ENCODE peak calls at places on chromosomes 13 and 19, in five cellular contexts. U is breast epithelium, S is HCT116, J is IMR-90, B is body of pancreas. X is an unnamed sample.

GRCh38 chr19:3774621-3775373 is 2.8 kb upstream of the RAX2 start:
- DNase-seq in J (no peak), S (no peak), B (no peak), U (no peak), X (no peak)

GRCh38 chr19:7142771-7143170 is 73.3 kb downstream of the ZNF557 start:
- DNase-seq in U (no peak), J (no peak), S (no peak), B (no peak), X (no peak)

GRCh38 chr13:85266331-85266730 is 532.9 kb downstream of the SLITRK6 start:
- DNase-seq in B (no peak), S (no peak), J (no peak), U (no peak), X (no peak)

GRCh38 chr13:101698400-101698799 is 245.9 kb downstream of the ITGBL1 start:
- DNase-seq in J (peak; percentile 7), S (no peak), B (no peak), U (no peak), X (no peak)

GRCh38 chr19:10767726-10768125 is 49.8 kb downstream of the DNM2 start:
- DNase-seq in J (no peak), B (no peak), S (no peak), U (no peak), X (no peak)

GRCh38 chr19:17458970-17459369 is 1.8 kb downstream of the NXNL1 start:
- DNase-seq in B (no peak), J (no peak), U (no peak), S (no peak), X (no peak)

GRCh38 chr13:79141082-79141481 is 265.0 kb downstream of the RBM26 start:
- DNase-seq in B (no peak), J (no peak), U (no peak), S (no peak), X (no peak)

GRCh38 chr13:44396295-44396962 is 22.8 kb downstream of the SERP2 start:
- DNase-seq in B (no peak), U (no peak), S (no peak), J (no peak), X (no peak)

GRCh38 chr13:106376411-106377112 is 158.9 kb downstream of the EFNB2 start:
- DNase-seq in U (no peak), B (no peak), J (peak; percentile 95), S (peak; percentile 86), X (no peak)

GRCh38 chr13:69243366-69243765 is 864.3 kb upstream of the ATXN8OS start:
- DNase-seq in B (no peak), J (no peak), S (no peak), U (no peak), X (no peak)

GRCh38 chr19:48619692-48620565 is 623 bp downstream of the SPHK2 start:
- DNase-seq in U (no peak), B (no peak), S (no peak), J (no peak), X (no peak)

GRCh38 chr19:3131168-3131567 is 4.7 kb upstream of the GNA15 start:
- DNase-seq in B (no peak), U (no peak), S (no peak), J (no peak), X (no peak)

GRCh38 chr13:51348069-51348967 is 8.8 kb downstream of the SERPINE3 start:
- DNase-seq in S (no peak), B (no peak), U (no peak), J (no peak), X (no peak)

GRCh38 chr13:112637017-112637801 is 49.3 kb upstream of the TUBGCP3 start:
- DNase-seq in S (no peak), J (no peak), B (no peak), U (peak; percentile 37), X (no peak)

GRCh38 chr13:24660023-24660806 is 20.0 kb upstream of the ATP12A start:
- DNase-seq in J (no peak), B (no peak), S (no peak), U (no peak), X (no peak)

GRCh38 chr19:728011-728410 is 19.3 kb downstream of the PALM start:
- DNase-seq in B (no peak), J (no peak), U (no peak), S (no peak), X (no peak)

GRCh38 chr19:6680141-6680540 is 10.2 kb upstream of the TNFSF14 start:
- DNase-seq in U (no peak), B (no peak), J (no peak), S (no peak), X (no peak)

GRCh38 chr19:4506449-4507149 is 11.7 kb downstream of the PLIN4 start:
- DNase-seq in U (no peak), S (no peak), B (no peak), J (peak; percentile 80), X (no peak)

GRCh38 chr19:38661996-38662395 is 14.5 kb downstream of the ACTN4 start:
- DNase-seq in S (no peak), J (no peak), B (peak; percentile 59), U (no peak), X (no peak)

GRCh38 chr19:38662508-38663155 is 15.2 kb downstream of the ACTN4 start:
- DNase-seq in U (no peak), J (no peak), S (no peak), B (no peak), X (no peak)

GRCh38 chr19:15125232-15126067 is 18.2 kb downstream of the SYDE1 start:
- DNase-seq in B (peak; percentile 97), S (peak; percentile 97), J (peak; percentile 95), U (peak; percentile 94), X (peak; percentile 84)
- TF ChIP-seq CTCF in B (no peak), S (no peak), J (no peak), U (peak; percentile 41), X (peak; percentile 46)

GRCh38 chr13:110089815-110090214 is 217.1 kb downstream of the COL4A1 start:
- DNase-seq in J (no peak), B (no peak), U (no peak), S (no peak), X (no peak)

GRCh38 chr13:110092869-110093268 is 214.1 kb downstream of the COL4A1 start:
- DNase-seq in B (no peak), U (no peak), J (peak; percentile 52), S (no peak), X (no peak)

DNA sequence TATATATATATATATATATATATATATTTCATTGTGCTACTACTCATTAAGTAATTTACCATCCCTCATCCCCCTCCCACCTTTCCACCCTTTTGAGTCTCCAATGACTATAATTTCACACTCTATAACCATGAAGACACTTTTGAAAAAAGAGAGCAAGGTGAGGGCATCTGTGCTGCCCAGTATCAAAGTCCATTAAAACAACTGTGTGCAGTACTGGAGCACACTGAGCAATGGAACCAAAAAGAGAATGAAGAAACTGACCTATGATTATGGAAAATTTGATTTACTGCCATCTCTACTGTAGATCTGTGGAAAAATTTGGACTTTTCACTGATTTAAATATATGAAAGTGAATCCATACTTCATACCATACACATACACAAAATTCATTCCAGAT is 217.9 kb downstream of the COL4A1 start:
- DNase-seq in S (no peak), B (no peak), J (no peak), U (no peak), X (no peak)
- TF ChIP-seq POLR2A in S (no peak), B (no peak), J (no peak), U (no peak), X (no peak)

GRCh38 chr13:41991936-41992335 is 31.0 kb upstream of the VWA8 start:
- DNase-seq in S (no peak), B (no peak), J (no peak), U (no peak), X (no peak)

GRCh38 chr13:41988244-41988643 is 27.3 kb upstream of the VWA8 start:
- DNase-seq in S (no peak), U (no peak), J (no peak), B (no peak), X (no peak)

GRCh38 chr13:41981961-41982723 is 21.2 kb upstream of the VWA8 start:
- DNase-seq in J (peak; percentile 37), U (no peak), B (no peak), S (no peak), X (no peak)

DNA sequence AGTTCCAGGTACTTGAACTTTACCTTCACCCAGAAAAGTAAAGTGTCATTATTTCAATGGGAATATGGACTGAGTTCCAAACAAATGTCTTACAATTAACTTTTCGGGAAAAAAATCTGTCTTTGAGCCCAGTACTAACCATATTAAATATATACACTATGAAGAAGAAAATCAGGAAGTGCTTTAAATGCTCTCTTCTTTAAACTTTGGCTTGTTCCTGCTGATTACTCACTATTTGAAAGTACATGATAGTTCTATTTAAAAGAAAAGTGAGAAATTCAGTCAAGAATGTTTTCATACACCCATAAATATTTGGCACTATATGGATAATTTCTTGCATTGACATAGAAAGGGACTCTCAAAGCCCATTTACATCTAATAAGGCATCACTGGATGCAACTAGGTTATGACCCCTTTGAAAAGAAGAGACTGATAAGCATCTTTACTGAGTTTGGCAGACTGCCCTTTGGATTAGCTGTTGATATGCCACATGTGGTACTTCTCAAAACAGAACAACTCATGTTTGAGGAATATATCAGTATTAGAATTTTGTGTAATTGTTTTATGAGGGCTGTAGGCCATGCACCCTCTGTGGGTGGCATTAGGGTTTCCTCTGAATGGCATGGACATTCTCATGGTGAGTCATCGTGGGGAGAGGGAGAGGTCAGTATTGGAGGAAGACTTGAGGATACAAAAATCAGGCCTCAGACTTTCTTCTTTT is 25.0 kb upstream of the VWA8 start:
- DNase-seq in U (no peak), S (no peak), B (no peak), J (peak; percentile 35), X (no peak)
- H3K27me3 ChIP-seq in U (no peaks in the 10 kb centered on the region), S (no peaks in the 10 kb centered on the region), B (no peaks in the 10 kb centered on the region), J (no peaks in the 10 kb centered on the region), X (no peaks in the 10 kb centered on the region)

GRCh38 chr19:12867120-12868099 is 13.8 kb downstream of the DNASE2 start:
- DNase-seq in B (peak; percentile 67), J (peak; percentile 43), S (no peak), U (no peak), X (no peak)
- TF ChIP-seq CTCF in B (no peak), J (no peak), S (no peak), U (no peak), X (no peak)

GRCh38 chr13:91108315-91108714 is 239.2 kb upstream of the MIR17HG start:
- DNase-seq in J (no peak), U (no peak), S (no peak), B (no peak), X (no peak)
- TF ChIP-seq POLR2A in J (no peak), U (no peak), S (no peak), B (no peak), X (no peak)

DNA sequence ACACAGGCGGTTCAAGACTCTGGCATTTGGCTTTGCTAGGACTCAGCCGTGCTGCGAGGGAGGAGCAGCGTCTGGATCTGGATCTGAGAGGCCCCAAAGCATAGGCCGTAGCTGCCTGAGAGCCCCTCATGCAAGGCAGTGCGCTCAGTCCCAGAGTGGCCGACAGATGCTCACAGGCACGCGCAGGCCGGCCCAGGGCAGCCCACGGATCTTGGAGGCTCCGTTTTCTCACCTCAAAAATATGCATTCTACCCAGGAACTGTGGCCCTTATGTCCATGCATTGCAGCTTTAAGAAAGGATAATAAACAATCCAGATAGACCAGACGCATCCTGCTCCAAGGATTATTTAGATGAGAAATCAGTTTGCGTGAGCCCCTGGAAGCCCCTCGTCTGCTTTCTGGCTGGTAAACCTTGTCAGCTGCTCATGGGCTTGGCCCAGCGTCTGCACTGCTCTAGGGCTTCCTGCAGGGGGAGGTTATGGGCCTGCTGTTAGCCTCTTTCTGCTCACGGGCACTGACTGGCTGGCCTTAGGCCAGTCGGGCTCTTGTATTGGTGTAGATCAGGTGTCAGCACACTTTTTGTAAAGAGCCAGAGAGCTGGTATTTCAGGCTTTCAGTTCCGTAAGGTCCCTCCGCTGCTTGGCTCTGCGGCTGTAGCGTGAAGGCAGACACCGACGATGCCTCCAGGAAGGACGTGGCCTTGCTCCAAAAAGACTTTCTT is 24.2 kb downstream of the TEX29 start:
- DNase-seq in B (no peak), S (no peak), U (no peak), J (peak; percentile 92), X (no peak)
- H3K27me3 ChIP-seq in B (no peaks in the 10 kb centered on the region), S (no peaks in the 10 kb centered on the region), U (no peaks in the 10 kb centered on the region), J (no peaks in the 10 kb centered on the region), X (no peaks in the 10 kb centered on the region)